ENCODE peak calls at places on chromosomes 13 and 19, in seven cellular contexts. S is aorta, F is HT-29, L is kidney epithelial cell, G is T1000, R is lower leg skin, B is H9. T is an unnamed sample.

GRCh38 chr19:6516659-6517291 is 14.1 kb upstream of the TNFSF9 start:
- DNase-seq in F (peak), B (peak), R (peak), G (no peak), S (peak), L (peak), T (peak)

GRCh38 chr19:42199440-42200115 is 17.9 kb downstream of the DEDD2 start:
- DNase-seq in F (no peak), S (peak), B (peak), L (no peak), G (no peak), R (peak), T (no peak)

GRCh38 chr19:15393963-15394362 is 14.4 kb upstream of the AKAP8 start:
- DNase-seq in F (no peak), L (no peak), R (no peak), B (no peak), G (no peak), S (no peak), T (no peak)

GRCh38 chr13:34507630-34508029 is 434.4 kb upstream of the NBEA start:
- DNase-seq in L (no peak), B (no peak), F (no peak), G (no peak), R (no peak), S (no peak), T (no peak)

GRCh38 chr19:54096642-54097106 is 3.9 kb downstream of the OSCAR start:
- DNase-seq in B (peak), G (no peak), F (no peak), R (peak), S (peak), L (no peak), T (no peak)

GRCh38 chr13:104106705-104107393 is 1040.6 kb upstream of the SLC10A2 start:
- DNase-seq in L (peak), S (no peak), B (no peak), R (no peak), G (no peak), F (peak), T (peak)

GRCh38 chr13:44422755-44423643 is 49.4 kb downstream of the SERP2 start:
- DNase-seq in G (no peak), L (no peak), F (no peak), R (peak), S (peak), B (no peak), T (no peak)

GRCh38 chr19:12112238-12112637 is 27.9 kb downstream of the ZNF20 start:
- DNase-seq in B (no peak), S (no peak), F (no peak), G (no peak), R (no peak), L (no peak), T (no peak)

GRCh38 chr13:31264146-31264545 is 64.4 kb downstream of the B3GLCT start:
- DNase-seq in G (no peak), L (peak), F (no peak), B (no peak), S (no peak), R (no peak), T (no peak)

GRCh38 chr13:112252744-112253590 is 123.2 kb upstream of the SPACA7 start:
- DNase-seq in R (peak), L (no peak), F (no peak), S (peak), G (no peak), B (no peak), T (no peak)

GRCh38 chr19:53908106-53908932 is 759 bp upstream of the CACNG7 start:
- DNase-seq in S (no peak), B (peak), R (no peak), G (no peak), L (no peak), F (no peak), T (peak)

GRCh38 chr19:33303791-33304759 is 1.7 kb upstream of the CEBPA start:
- DNase-seq in F (no peak), R (no peak), S (no peak), L (no peak), B (peak), G (no peak), T (no peak)

GRCh38 chr13:67231481-67231940 is 1.4 kb upstream of the PCDH9 start:
- DNase-seq in L (no peak), G (no peak), F (no peak), S (no peak), B (no peak), R (no peak), T (no peak)

GRCh38 chr13:26307701-26308100 is 53.8 kb downstream of the CDK8 start:
- DNase-seq in G (no peak), L (no peak), B (no peak), F (no peak), R (no peak), S (no peak), T (no peak)

GRCh38 chr19:55372316-55373081 is 2.2 kb upstream of the IL11 start:
- DNase-seq in G (peak), L (no peak), R (no peak), B (no peak), S (no peak), F (no peak), T (no peak)